ENCODE peak calls at places on chromosomes 5 and 9, in six cellular contexts. C, Z, H, M, S and Q are unnamed samples.

GRCh38 chr9:105053209-105053652 is 125.3 kb upstream of the ABCA1 start:
- DNase-seq in C (peak), Z (no peak), S (no peak), M (no peak), H (no peak), Q (no peak)

GRCh38 chr5:36602711-36603321 is 3.6 kb upstream of the SLC1A3 start:
- DNase-seq in C (no peak), S (no peak), M (no peak), Z (no peak), H (no peak), Q (no peak)

GRCh38 chr5:116440329-116440895 is 134.2 kb downstream of the SEMA6A start:
- DNase-seq in C (no peak), S (no peak), H (no peak), Z (no peak), M (no peak), Q (no peak)

GRCh38 chr9:101716629-101717028 is 21.8 kb downstream of the GRIN3A start:
- DNase-seq in M (no peak), S (no peak), Z (no peak), C (no peak), H (no peak), Q (no peak)

GRCh38 chr9:107316795-107317661 is 33.9 kb downstream of the RAD23B start:
- DNase-seq in M (peak), Z (no peak), C (no peak), H (no peak), S (no peak), Q (no peak)

GRCh38 chr5:59738039-59738438 is 155.5 kb downstream of the PDE4D start:
- DNase-seq in S (no peak), H (no peak), Z (no peak), C (no peak), M (no peak), Q (no peak)

GRCh38 chr9:23774266-23774665 is 51.8 kb downstream of the ELAVL2 start:
- DNase-seq in S (no peak), H (no peak), M (no peak), Z (no peak), C (no peak), Q (no peak)

GRCh38 chr5:96717874-96718273 is 55.7 kb downstream of the CAST start:
- DNase-seq in S (no peak), H (no peak), M (no peak), Z (no peak), C (no peak), Q (no peak)

GRCh38 chr9:132154925-132155324 is 6.9 kb upstream of the NTNG2 start:
- DNase-seq in S (no peak), C (no peak), H (no peak), M (no peak), Z (peak), Q (no peak)

GRCh38 chr9:115694014-115694413 is 459.6 kb upstream of the PAPPA start:
- DNase-seq in C (no peak), M (peak), H (no peak), S (no peak), Z (no peak), Q (peak)

GRCh38 chr5:60700347-60700815 is 415 bp upstream of the DEPDC1B start:
- DNase-seq in M (peak), C (no peak), H (no peak), Z (peak), S (no peak), Q (no peak)

GRCh38 chr5:40406426-40407211 is 273.1 kb upstream of the PTGER4 start:
- DNase-seq in Z (no peak), M (peak), H (no peak), S (no peak), C (no peak), Q (no peak)

GRCh38 chr5:146647656-146648199 is 131.7 kb upstream of the GPR151 start:
- DNase-seq in M (no peak), S (no peak), H (no peak), C (no peak), Z (peak), Q (no peak)

GRCh38 chr9:112913326-112913725 is 22.6 kb upstream of the SLC46A2 start:
- DNase-seq in C (no peak), Z (no peak), M (no peak), H (no peak), S (no peak), Q (no peak)

GRCh38 chr5:5183933-5184332 is 43.8 kb downstream of the ADAMTS16 start:
- DNase-seq in S (no peak), Z (no peak), M (no peak), C (no peak), H (no peak), Q (no peak)

GRCh38 chr9:87685431-87685830 is 40.5 kb upstream of the CTSL start:
- DNase-seq in C (no peak), S (no peak), H (no peak), Z (no peak), M (no peak), Q (no peak)

GRCh38 chr5:124741711-124742496 is 4.5 kb downstream of the ZNF608 start:
- DNase-seq in M (no peak), S (no peak), Z (no peak), H (no peak), C (no peak), Q (no peak)

GRCh38 chr5:146877178-146877681 is 1.3 kb downstream of the PPP2R2B start:
- DNase-seq in H (no peak), M (no peak), C (no peak), S (no peak), Z (no peak), Q (no peak)

GRCh38 chr9:99057665-99058625 is 47.0 kb upstream of the TGFBR1 start:
- DNase-seq in C (no peak), S (peak), M (no peak), H (peak), Z (no peak), Q (no peak)

GRCh38 chr5:68194405-68194804 is 21.2 kb upstream of the PIK3R1 start:
- DNase-seq in S (no peak), C (no peak), M (no peak), H (no peak), Z (no peak), Q (no peak)

GRCh38 chr5:176405656-176406435 is 10.5 kb downstream of the CLTB start:
- DNase-seq in M (no peak), H (no peak), S (no peak), C (no peak), Z (peak), Q (no peak)

GRCh38 chr5:38329132-38329715 is 70.9 kb downstream of the EGFLAM start:
- DNase-seq in M (no peak), Z (no peak), C (no peak), H (no peak), S (no peak), Q (no peak)

GRCh38 chr9:111902396-111903147 is 6.0 kb downstream of the UGCG start:
- DNase-seq in Z (no peak), H (no peak), C (no peak), M (no peak), S (no peak), Q (no peak)

GRCh38 chr5:60872892-60873291 is 28.8 kb upstream of the ELOVL7 start:
- DNase-seq in Z (no peak), S (no peak), M (no peak), C (no peak), H (no peak), Q (no peak)

GRCh38 chr5:132491368-132492364 is 1.1 kb upstream of the IRF1 start:
- DNase-seq in Z (no peak), H (no peak), C (no peak), M (no peak), S (no peak), Q (no peak)

GRCh38 chr5:68239485-68239884 is 23.9 kb downstream of the PIK3R1 start:
- DNase-seq in Z (peak), M (peak), H (peak), C (peak), S (no peak), Q (no peak)

GRCh38 chr9:130927338-130927737 is 11.7 kb downstream of the FIBCD1 start:
- DNase-seq in C (no peak), H (no peak), Z (no peak), S (peak), M (no peak), Q (no peak)

GRCh38 chr9:19409406-19410194 is 791 bp downstream of the ACER2 start:
- DNase-seq in Z (peak), M (peak), C (peak), H (no peak), S (peak), Q (no peak)

GRCh38 chr5:133396724-133397123 is 215.6 kb downstream of the FSTL4 start:
- DNase-seq in S (no peak), Z (no peak), H (no peak), M (no peak), C (no peak), Q (no peak)

GRCh38 chr9:33137271-33137670 is 29.9 kb downstream of the B4GALT1 start:
- DNase-seq in M (no peak), Z (no peak), S (no peak), H (no peak), C (no peak), Q (no peak)

GRCh38 chr9:109816490-109816889 is 36.5 kb downstream of the PALM2AKAP2 start:
- DNase-seq in M (peak), C (no peak), Z (no peak), S (no peak), H (no peak), Q (no peak)

GRCh38 chr9:128409998-128410397 is 10.7 kb upstream of the CERCAM start:
- DNase-seq in Z (no peak), M (peak), S (no peak), H (no peak), C (no peak), Q (no peak)

GRCh38 chr9:81877047-81877446 is 51.2 kb upstream of the SPATA31D4 start:
- DNase-seq in S (no peak), M (no peak), H (no peak), Z (no peak), C (no peak), Q (no peak)

GRCh38 chr9:130932220-130933069 is 6.6 kb downstream of the FIBCD1 start:
- DNase-seq in S (peak), H (no peak), C (no peak), Z (no peak), M (no peak), Q (no peak)

GRCh38 chr5:33997331-33997983 is 10.4 kb downstream of the AMACR start:
- DNase-seq in M (peak), Z (peak), C (peak), H (no peak), S (no peak), Q (no peak)

GRCh38 chr5:79806741-79807140 is 117.1 kb downstream of the CMYA5 start:
- DNase-seq in H (no peak), C (no peak), S (no peak), Z (no peak), M (no peak), Q (no peak)

GRCh38 chr9:126436545-126437269 is 110.1 kb downstream of the MVB12B start:
- DNase-seq in H (no peak), S (no peak), M (no peak), C (no peak), Z (peak), Q (no peak)

GRCh38 chr9:126439402-126439765 is 112.8 kb downstream of the MVB12B start:
- DNase-seq in H (no peak), Z (no peak), M (no peak), S (no peak), C (no peak), Q (no peak)

GRCh38 chr9:126440938-126441337 is 114.3 kb downstream of the MVB12B start:
- DNase-seq in S (no peak), M (no peak), H (no peak), Z (no peak), C (no peak), Q (no peak)

GRCh38 chr9:126440042-126440441 is 113.4 kb downstream of the MVB12B start:
- DNase-seq in H (no peak), Z (no peak), C (no peak), S (no peak), M (no peak), Q (no peak)

GRCh38 chr9:126438757-126439401 is 112.2 kb downstream of the MVB12B start:
- DNase-seq in M (no peak), Z (no peak), C (no peak), H (no peak), S (no peak), Q (no peak)
- H3K27ac ChIP-seq in M (no peak), Z (no peak), C (no peak), H (no peak), S (no peak), Q (no peak)

DNA sequence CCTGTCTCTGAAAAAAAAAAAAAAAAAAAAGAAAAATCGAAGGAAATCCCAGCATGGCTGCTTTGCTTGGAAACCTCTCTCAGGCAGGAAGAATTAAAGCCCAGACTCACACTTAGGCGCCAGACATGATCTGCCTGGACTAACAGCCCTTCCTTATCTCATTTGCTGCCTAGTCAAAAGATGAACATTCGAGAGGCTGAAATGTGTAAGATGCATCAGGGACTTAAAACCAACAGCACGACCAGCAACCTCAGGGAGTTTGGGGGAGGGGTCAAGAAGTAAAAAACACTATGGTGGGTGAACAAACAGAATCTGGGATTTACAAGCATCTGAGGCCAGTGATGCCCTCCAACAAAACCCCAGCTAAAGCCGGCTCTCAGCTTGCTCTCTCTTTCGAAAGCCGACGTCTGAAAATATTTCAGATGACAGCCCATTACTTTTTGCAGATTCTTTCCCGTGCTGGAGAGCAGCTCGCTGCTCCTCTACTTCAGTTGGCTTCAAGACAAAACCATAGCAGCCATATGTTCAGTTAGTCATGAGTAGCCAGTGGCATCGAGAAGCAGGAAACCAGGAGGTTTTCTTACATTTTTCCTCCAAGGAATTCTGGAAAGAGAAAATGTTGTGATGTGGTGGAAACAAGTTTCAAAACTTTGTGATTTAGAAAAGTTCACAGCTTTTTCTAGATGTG is 249.8 kb downstream of the MARCHF11 start:
- DNase-seq in Z (no peak), H (no peak), M (no peak), S (no peak), C (no peak), Q (no peak)
- H3K4me3 ChIP-seq in Z (no peak), H (no peak), M (no peak), S (no peak), C (no peak), Q (no peak)

GRCh38 chr5:88143693-88144218 is 124.9 kb downstream of the TMEM161B start:
- DNase-seq in C (no peak), M (no peak), H (no peak), S (no peak), Z (no peak), Q (no peak)
- H3K27ac ChIP-seq in C (no peak), M (no peak), H (no peak), S (no peak), Z (no peak), Q (no peak)

GRCh38 chr9:121266906-121267650 is 884 bp upstream of the GSN start:
- DNase-seq in M (no peak), H (no peak), S (no peak), Z (no peak), C (no peak), Q (no peak)
- H3K4me3 ChIP-seq in M (no peak), H (peak), S (no peak), Z (peak), C (no peak), Q (no peak)

DNA sequence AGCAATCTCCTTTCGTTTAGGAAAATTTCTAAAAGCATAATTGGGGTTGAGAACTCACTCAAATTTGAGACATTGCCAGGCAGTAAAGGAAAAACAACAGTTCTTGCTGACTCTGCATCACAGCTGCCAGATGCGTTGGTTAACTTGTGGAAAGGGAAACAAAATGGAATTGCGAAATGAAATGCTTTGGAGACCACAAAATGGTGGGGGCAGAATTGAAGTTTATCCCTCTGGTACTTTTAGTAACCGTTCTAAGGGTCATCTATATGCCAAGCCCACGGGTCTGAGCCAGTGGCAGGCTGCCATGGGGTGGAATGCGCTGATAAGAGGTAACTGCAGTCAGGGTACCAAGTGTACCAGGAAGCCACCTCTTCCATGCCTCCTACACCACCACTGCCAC is 28.6 kb upstream of the SELENOP start:
- DNase-seq in M (peak), Z (no peak), H (no peak), C (peak), S (no peak), Q (no peak)
- H3K27ac ChIP-seq in M (peak), Z (no peak), H (no peak), C (peak), S (no peak), Q (no peak)

GRCh38 chr5:14208071-14209021 is 65.2 kb downstream of the TRIO start:
- DNase-seq in S (no peak), H (no peak), C (no peak), M (peak), Z (no peak), Q (no peak)
- H3K4me3 ChIP-seq in S (no peak), H (no peak), C (peak), M (peak), Z (no peak), Q (no peak)

DNA sequence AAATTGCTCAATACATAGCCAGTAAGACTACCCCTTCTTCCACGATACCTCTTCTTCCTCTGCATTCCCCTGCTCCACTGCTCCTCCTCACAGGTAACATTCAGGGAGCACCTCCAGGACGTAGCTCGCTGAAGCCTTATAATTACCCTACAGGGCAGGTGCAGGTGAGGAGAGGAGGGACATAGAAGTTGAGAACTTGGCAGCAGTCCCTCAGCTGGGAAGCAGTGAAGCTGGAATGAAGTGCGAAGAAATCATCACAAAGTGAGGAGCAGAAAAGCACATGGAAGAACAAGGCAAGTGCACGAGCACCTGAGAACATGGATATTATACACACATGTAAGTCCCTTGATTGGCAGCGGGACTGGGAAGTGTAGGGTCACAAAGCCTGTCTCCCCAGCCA is 118.2 kb downstream of the HSD17B3 start:
- DNase-seq in H (no peak), M (no peak), S (no peak), C (no peak), Z (no peak), Q (no peak)
- H3K27ac ChIP-seq in H (no peak), M (no peak), S (no peak), C (no peak), Z (no peak), Q (no peak)